ENCODE peak calls at places on chromosomes 4 and X, in ten cellular contexts. D is stimulated activated CD4-positive, alpha-beta T cell treated with anti-CD3 and anti-CD28 coated beads, Interleukin-1b, Interleukin-23, amount 100 ng/mL, for 24 hours; G is caudate nucleus; I is nephron progenitor cell; P is activated effector memory CD4-positive, alpha-beta T cell treated with Interleukin-2 at 50 U/mL for 16 hours; X is RPMI7951; V is activated naive CD8-positive, alpha-beta T cell treated with anti-CD3 and anti-CD28 coated beads, Interleukin-2, amount 50 U/mL, for 16 hours; J is pulmonary artery endothelial cell; K is head of caudate nucleus; U is ecto neural progenitor cell. Y is an unnamed sample.
A peak's percentile ranks its signal among the peaks of the same experiment; 100 is the strongest.

GRCh38 chr4:667545-667925 is 6.5 kb downstream of the ATP5ME start:
- DNase-seq in D (no peak), I (no peak), G (no peak), P (no peak), X (no peak), V (no peak), J (no peak), K (no peak), U (no peak), Y (no peak)

GRCh38 chr4:96009720-96010119 is 169.8 kb downstream of the PDHA2 start:
- DNase-seq in J (no peak), I (no peak), G (no peak), D (no peak), V (no peak), X (no peak), U (no peak), P (no peak), K (no peak), Y (no peak)

GRCh38 chr4:38071801-38072567 is 111.8 kb downstream of the PTTG2 start:
- DNase-seq in D (no peak), U (no peak), J (no peak), P (no peak), I (no peak), V (no peak), K (no peak), G (no peak), X (no peak), Y (no peak)

GRCh38 chr4:114025176-114025777 is 45.8 kb upstream of the ARSJ start:
- DNase-seq in D (no peak), I (no peak), V (no peak), J (no peak), K (no peak), U (no peak), G (no peak), X (no peak), P (no peak), Y (no peak)

GRCh38 chr4:12852338-12853307 is 631.5 kb downstream of the RAB28 start:
- DNase-seq in V (no peak), U (no peak), G (no peak), J (no peak), I (peak; percentile 18), K (no peak), D (no peak), X (peak; percentile 62), P (no peak), Y (no peak)

GRCh38 chr4:115851918-115852766 is 738.7 kb upstream of the NDST4 start:
- DNase-seq in I (peak; percentile 69), K (peak; percentile 12), J (no peak), U (peak; percentile 61), X (peak; percentile 1), G (no peak), P (no peak), V (no peak), D (no peak), Y (no peak)

GRCh38 chrX:24561121-24561520 is 86.0 kb downstream of the PCYT1B start:
- DNase-seq in U (no peak), V (no peak), P (no peak), I (no peak), X (peak; percentile 20), D (no peak), G (no peak), K (no peak), J (no peak), Y (no peak)

GRCh38 chr4:180798016-180798574 is 1445.1 kb upstream of the TENM3 start:
- DNase-seq in G (no peak), P (no peak), D (no peak), U (no peak), V (no peak), J (no peak), I (no peak), X (no peak), K (no peak), Y (no peak)

GRCh38 chrX:118216086-118216485 is 99.5 kb upstream of the KLHL13 start:
- DNase-seq in J (no peak), I (no peak), U (no peak), P (no peak), D (no peak), V (no peak), K (no peak), G (no peak), X (no peak), Y (no peak)

GRCh38 chrX:129823115-129823514 is 20.6 kb downstream of the ZDHHC9 start:
- DNase-seq in U (no peak), J (no peak), G (no peak), K (peak; percentile 28), V (no peak), D (no peak), X (peak; percentile 18), P (no peak), I (peak; percentile 30), Y (peak; percentile 32)

GRCh38 chrX:134715930-134716619 is 57.8 kb upstream of the PLAC1 start:
- DNase-seq in D (no peak), K (no peak), J (no peak), I (peak; percentile 44), P (no peak), V (no peak), G (no peak), X (no peak), U (no peak), Y (no peak)

GRCh38 chr4:6900956-6901355 is 8.7 kb upstream of the TBC1D14 start:
- DNase-seq in I (no peak), X (no peak), J (no peak), V (no peak), G (no peak), P (no peak), D (no peak), K (no peak), U (no peak), Y (no peak)

GRCh38 chrX:9315086-9315485 is 149.8 kb upstream of the TBL1X start:
- DNase-seq in U (no peak), G (no peak), K (no peak), D (no peak), X (peak; percentile 41), V (no peak), I (no peak), P (no peak), J (no peak), Y (no peak)

GRCh38 chrX:133414399-133415275 is 652 bp downstream of the GPC4 start:
- DNase-seq in P (no peak), V (no peak), U (peak; percentile 55), K (no peak), X (no peak), I (peak; percentile 70), J (no peak), G (no peak), D (no peak), Y (no peak)